ENCODE peak calls at places on chromosomes 7 and 10, in four cellular contexts. C, T, N and H are unnamed samples.

GRCh38 chr10:68153473-68154210 is 44.4 kb downstream of the MYPN start:
- DNase-seq in C (peak), T (no peak), N (no peak), H (peak)

GRCh38 chr10:29136401-29136800 is 152.5 kb upstream of the LYZL1 start:
- DNase-seq in C (no peak), T (no peak), N (no peak), H (no peak)

GRCh38 chr10:84539244-84539643 is 210.9 kb downstream of the CCSER2 start:
- DNase-seq in C (peak), T (no peak), N (no peak), H (peak)

GRCh38 chr7:108299251-108300014 is 156.8 kb downstream of the NRCAM start:
- DNase-seq in C (peak), T (no peak), N (no peak), H (no peak)

GRCh38 chr7:128005117-128005516 is 26.1 kb downstream of the LRRC4 start:
- DNase-seq in C (no peak), T (no peak), N (peak), H (no peak)

GRCh38 chr10:97002670-97003069 is 170.6 kb downstream of the LCOR start:
- DNase-seq in C (no peak), T (no peak), N (no peak), H (no peak)

GRCh38 chr10:74766501-74766900 is 59.9 kb upstream of the KAT6B start:
- DNase-seq in C (no peak), T (no peak), N (no peak), H (no peak)

GRCh38 chr10:79137826-79138225 is 69.1 kb downstream of the ZMIZ1 start:
- DNase-seq in C (no peak), T (peak), N (peak), H (no peak)

GRCh38 chr7:95871078-95871848 is 98.9 kb downstream of the DYNC1I1 start:
- DNase-seq in C (peak), T (no peak), N (peak), H (peak)

GRCh38 chr7:105890290-105890997 is 14.0 kb upstream of the ATXN7L1 start:
- DNase-seq in C (peak), T (no peak), N (no peak), H (no peak)

GRCh38 chr7:20895563-20895962 is 108.9 kb upstream of the SP8 start:
- DNase-seq in C (no peak), T (no peak), N (no peak), H (no peak)

GRCh38 chr10:59098387-59098786 is 78.1 kb upstream of the PHYHIPL start:
- DNase-seq in C (peak), T (no peak), N (no peak), H (no peak)

GRCh38 chr7:17948503-17949238 is 8.4 kb upstream of the SNX13 start:
- DNase-seq in C (no peak), T (no peak), N (no peak), H (no peak)

GRCh38 chr10:88062798-88063472 is 199.5 kb downstream of the PTEN start:
- DNase-seq in C (peak), T (no peak), N (no peak), H (no peak)

GRCh38 chr10:117112220-117112619 is 25.9 kb downstream of the VAX1 start:
- DNase-seq in C (no peak), T (no peak), N (no peak), H (no peak)

GRCh38 chr7:131194070-131194865 is 133.4 kb upstream of the MKLN1 start:
- DNase-seq in C (no peak), T (no peak), N (no peak), H (no peak)

GRCh38 chr10:586151-586550 is 103.3 kb downstream of the DIP2C start:
- DNase-seq in C (no peak), T (no peak), N (no peak), H (no peak)

GRCh38 chr7:55438085-55438764 is 73.1 kb downstream of the LANCL2 start:
- DNase-seq in C (no peak), T (no peak), N (no peak), H (no peak)

GRCh38 chr10:26318672-26319071 is 102.1 kb downstream of the GAD2 start:
- DNase-seq in C (no peak), T (no peak), N (no peak), H (no peak)

GRCh38 chr10:66999762-67000161 is 73.9 kb downstream of the LRRTM3 start:
- DNase-seq in C (no peak), T (no peak), N (no peak), H (no peak)

GRCh38 chr7:31729195-31729804 is 42.3 kb downstream of the PPP1R17 start:
- DNase-seq in C (no peak), T (no peak), N (no peak), H (no peak)

GRCh38 chr10:69802424-69803161 is 887 bp downstream of the COL13A1 start:
- DNase-seq in C (peak), T (no peak), N (no peak), H (no peak)

GRCh38 chr10:69806266-69806665 is 4.6 kb downstream of the COL13A1 start:
- DNase-seq in C (no peak), T (no peak), N (no peak), H (no peak)

GRCh38 chr10:69807122-69807521 is 5.4 kb downstream of the COL13A1 start:
- DNase-seq in C (peak), T (no peak), N (no peak), H (peak)

GRCh38 chr10:69803809-69804208 is 2.1 kb downstream of the COL13A1 start:
- DNase-seq in C (no peak), T (no peak), N (no peak), H (no peak)

DNA sequence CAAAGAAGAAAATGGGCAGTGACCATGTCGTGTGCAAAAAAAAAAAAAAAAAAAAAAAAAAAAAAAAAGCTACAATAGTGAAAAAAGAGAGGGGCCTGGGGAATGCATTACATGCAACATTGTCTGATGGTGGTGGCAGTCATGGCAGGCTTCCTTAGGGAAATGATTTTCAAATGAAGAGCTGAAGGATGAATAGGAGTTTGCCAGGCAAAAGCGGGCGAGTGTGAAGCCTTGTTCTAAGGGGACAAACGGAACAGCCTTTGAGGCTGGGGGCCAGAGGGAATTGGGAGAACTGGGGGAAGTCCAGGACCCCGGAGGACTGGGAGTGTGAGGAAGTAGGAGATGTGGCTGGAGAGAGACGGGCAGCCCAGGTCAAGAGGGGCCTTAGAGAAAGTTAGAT is 3.1 kb downstream of the COL13A1 start:
- DNase-seq in C (no peak), T (no peak), N (no peak), H (no peak)
- H3K4me3 ChIP-seq in C (peak), T (no peak), N (no peak), H (no peak)

GRCh38 chr7:36309716-36310115 is 79.9 kb upstream of the ANLN start:
- DNase-seq in C (no peak), T (no peak), N (no peak), H (no peak)

GRCh38 chr7:36312915-36313334 is 76.7 kb upstream of the ANLN start:
- DNase-seq in C (no peak), T (no peak), N (no peak), H (no peak)

GRCh38 chr7:36310897-36311296 is 78.8 kb upstream of the ANLN start:
- DNase-seq in C (no peak), T (no peak), N (no peak), H (no peak)

GRCh38 chr7:36312064-36312914 is 77.4 kb upstream of the ANLN start:
- DNase-seq in C (no peak), T (no peak), N (peak), H (no peak)

GRCh38 chr7:36311539-36311938 is 78.1 kb upstream of the ANLN start:
- DNase-seq in C (no peak), T (no peak), N (no peak), H (no peak)
- TF ChIP-seq CTCF in C (no peak), T (no peak), N (no peak), H (no peak)

DNA sequence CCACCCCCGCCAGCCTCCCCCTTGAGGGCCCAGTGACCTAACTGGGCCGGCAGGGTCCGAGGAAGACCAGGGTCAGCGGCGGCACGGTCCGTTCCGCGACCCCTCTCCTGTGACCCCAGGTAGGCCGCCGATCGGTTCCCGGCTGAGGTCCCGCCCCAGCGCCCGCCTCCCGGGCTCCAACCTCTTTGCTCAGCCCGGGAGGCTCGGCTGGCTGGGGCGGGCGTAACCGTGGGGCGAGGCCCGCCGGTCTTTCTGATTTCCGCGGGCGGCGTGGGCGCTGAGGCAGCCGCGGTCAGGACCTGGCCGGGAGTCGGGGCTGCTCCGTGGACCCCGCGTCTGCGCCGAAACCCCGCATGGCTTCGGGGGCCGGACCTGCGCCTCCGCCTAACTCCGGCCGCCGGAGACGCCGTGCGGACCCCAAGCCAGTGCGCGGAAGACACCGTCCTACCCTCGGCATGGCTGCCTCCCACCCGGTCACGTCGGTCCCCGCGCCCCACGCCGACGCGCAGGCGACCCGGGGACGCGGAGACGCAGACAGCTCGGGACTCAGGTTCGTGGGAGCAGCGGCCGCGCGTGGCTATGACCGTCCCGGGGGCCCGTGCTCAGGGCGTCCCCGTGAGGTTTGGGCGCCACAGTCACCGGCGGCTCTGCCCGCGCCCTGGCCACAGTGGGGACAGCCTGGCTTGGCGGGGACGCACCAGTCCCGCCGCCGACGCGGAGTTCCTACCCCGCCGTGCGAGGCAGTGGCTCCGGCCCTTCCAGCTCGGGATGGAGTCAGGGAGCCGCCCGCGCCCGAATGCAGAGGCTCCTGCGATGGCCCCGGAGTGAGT is 1.0 kb upstream of the VENTX start:
- DNase-seq in C (no peak), T (no peak), N (no peak), H (no peak)
- H3K4me3 ChIP-seq in C (no peak), T (no peak), N (no peak), H (no peak)

GRCh38 chr10:34520084-34520483 is 295.0 kb downstream of the PARD3 start:
- DNase-seq in C (no peak), T (no peak), N (no peak), H (no peak)

GRCh38 chr10:34520510-34520909 is 294.6 kb downstream of the PARD3 start:
- DNase-seq in C (no peak), T (no peak), N (no peak), H (no peak)

GRCh38 chr10:34523017-34523767 is 291.9 kb downstream of the PARD3 start:
- DNase-seq in C (peak), T (no peak), N (no peak), H (no peak)

GRCh38 chr10:34524369-34525091 is 290.6 kb downstream of the PARD3 start:
- DNase-seq in C (no peak), T (peak), N (no peak), H (no peak)

GRCh38 chr10:34522542-34522941 is 292.6 kb downstream of the PARD3 start:
- DNase-seq in C (peak), T (no peak), N (peak), H (no peak)
- TF ChIP-seq CTCF in C (peak), T (peak), N (peak), H (peak)

DNA sequence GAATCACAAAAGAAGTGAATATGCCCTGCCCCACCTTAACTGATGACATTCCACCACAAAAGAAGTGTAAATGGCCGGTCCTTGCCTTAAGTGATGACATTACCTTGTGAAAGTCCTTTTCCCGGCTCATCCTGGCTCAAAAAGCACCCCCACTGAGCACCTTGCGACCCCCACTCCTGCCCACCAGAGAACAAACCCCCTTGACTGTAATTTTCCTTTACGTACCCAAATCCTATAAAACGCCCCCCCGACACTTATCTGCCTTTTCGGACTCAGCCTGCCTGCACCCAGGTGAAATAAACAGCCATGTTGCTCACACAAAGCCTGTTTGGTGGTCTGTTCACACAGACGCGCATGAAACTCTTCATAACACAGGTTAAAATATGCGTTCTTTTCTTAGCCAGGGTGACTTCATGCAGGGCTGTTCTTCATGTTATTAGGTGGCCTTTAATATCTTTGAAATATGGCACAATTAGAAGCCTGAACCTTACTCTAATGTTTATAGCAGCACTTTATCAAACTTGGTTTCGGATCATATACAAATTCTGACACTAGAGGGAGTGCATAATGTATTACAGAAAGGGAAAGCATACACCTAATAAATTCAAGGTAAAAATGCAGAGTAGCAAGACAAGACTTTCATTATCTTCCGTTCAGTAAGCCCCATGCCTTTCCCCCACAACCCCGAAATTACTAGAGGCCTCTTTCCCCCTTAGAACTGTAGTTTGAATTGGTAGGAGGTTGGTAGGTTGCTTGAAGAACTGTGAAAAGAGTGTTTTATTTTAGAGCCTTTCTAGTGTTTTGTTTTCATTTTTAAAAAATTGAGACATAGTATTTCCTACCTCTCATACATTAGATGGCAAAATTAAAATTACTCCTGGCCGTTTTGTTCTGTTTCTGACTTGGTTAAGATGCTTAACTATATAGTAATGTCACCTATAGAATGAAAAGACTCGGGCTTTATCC is 117.9 kb downstream of the NPY start:
- DNase-seq in C (no peak), T (no peak), N (peak), H (no peak)
- H3K4me3 ChIP-seq in C (peak), T (no peak), N (no peak), H (peak)

DNA sequence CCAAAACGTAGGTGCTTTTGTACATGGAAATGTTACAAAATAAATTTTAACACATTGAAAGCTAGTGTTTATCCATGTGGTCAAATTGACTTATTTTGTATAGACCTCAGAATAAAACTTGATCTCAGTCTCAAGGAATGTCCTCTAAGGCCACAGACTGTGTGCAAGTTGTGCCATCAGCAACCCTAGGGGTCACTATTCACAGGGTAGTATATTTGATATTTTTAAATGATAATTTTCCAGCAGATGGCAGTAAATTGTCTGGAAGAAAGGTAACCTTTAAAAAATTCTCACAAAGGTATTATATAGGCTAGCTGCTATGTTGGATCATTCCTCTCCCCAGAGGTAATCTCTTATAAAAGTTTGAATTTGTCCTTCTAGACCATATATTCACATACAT is 12.9 kb upstream of the SNX10 start:
- DNase-seq in C (no peak), T (no peak), N (peak), H (no peak)
- TF ChIP-seq CTCF in C (peak), T (peak), N (peak), H (no peak)

DNA sequence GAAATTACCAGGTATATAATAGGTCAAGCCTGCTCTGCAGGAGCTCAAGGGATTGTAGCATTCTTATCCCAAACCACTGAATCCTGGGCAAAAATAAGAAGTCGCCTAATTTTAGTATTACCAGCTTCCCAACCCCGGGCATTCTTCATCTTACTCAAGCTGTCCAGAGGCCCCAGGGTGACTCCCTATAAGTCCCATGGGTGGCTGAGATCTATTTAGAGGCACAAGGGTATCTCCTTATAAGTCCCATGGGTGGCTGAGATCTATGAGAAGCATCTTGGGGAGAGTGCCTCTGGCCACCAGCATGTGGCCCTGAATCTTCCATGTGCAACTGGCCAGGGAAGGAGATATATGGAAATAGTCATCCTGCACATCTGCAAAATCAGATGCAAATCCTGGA is 38.9 kb downstream of the PRSS2 start:
- DNase-seq in C (no peak), T (no peak), N (peak), H (no peak)
- H3K4me3 ChIP-seq in C (no peak), T (peak), N (peak), H (no peak)

GRCh38 chr7:85030893-85031292 is 156.0 kb downstream of the SEMA3D start:
- DNase-seq in C (peak), T (no peak), N (peak), H (peak)
- TF ChIP-seq CTCF in C (no peak), T (peak), N (peak), H (peak)